ENCODE peak calls at places on chromosome 9, in five cellular contexts. One of them, this sample, is unnamed.

GRCh38 chr9:136056546-136057235 is 38.4 kb downstream of the NACC2 start:
- DNase-seq in RWPE1: no peak
- DNase-seq in adrenal gland: no peak
- DNase-seq in keratinocyte: no peak
- DNase-seq in effector memory CD4-positive, alpha-beta T cell: no peak
- DNase-seq in this sample: no peak

GRCh38 chr9:4315582-4316215 is 15.8 kb upstream of the GLIS3 start:
- DNase-seq in keratinocyte: no peak
- DNase-seq in RWPE1: peak
- DNase-seq in adrenal gland: peak
- DNase-seq in effector memory CD4-positive, alpha-beta T cell: peak
- DNase-seq in this sample: no peak

GRCh38 chr9:107137495-107138202 is 145.4 kb upstream of the RAD23B start:
- DNase-seq in RWPE1: peak
- DNase-seq in keratinocyte: no peak
- DNase-seq in effector memory CD4-positive, alpha-beta T cell: no peak
- DNase-seq in adrenal gland: no peak
- DNase-seq in this sample: no peak

GRCh38 chr9:88313364-88314220 is 74.7 kb upstream of the SPIN1 start:
- DNase-seq in effector memory CD4-positive, alpha-beta T cell: no peak
- DNase-seq in adrenal gland: no peak
- DNase-seq in keratinocyte: no peak
- DNase-seq in RWPE1: no peak
- DNase-seq in this sample: no peak

GRCh38 chr9:110502842-110503241 is 76.7 kb downstream of the SVEP1 start:
- DNase-seq in RWPE1: peak
- DNase-seq in keratinocyte: no peak
- DNase-seq in adrenal gland: no peak
- DNase-seq in effector memory CD4-positive, alpha-beta T cell: no peak
- DNase-seq in this sample: no peak

GRCh38 chr9:12956261-12956660 is 181.4 kb downstream of the LURAP1L start:
- DNase-seq in RWPE1: no peak
- DNase-seq in adrenal gland: no peak
- DNase-seq in effector memory CD4-positive, alpha-beta T cell: no peak
- DNase-seq in keratinocyte: no peak
- DNase-seq in this sample: no peak

GRCh38 chr9:117487555-117488175 is 72.8 kb upstream of the ASTN2 start:
- DNase-seq in keratinocyte: peak
- DNase-seq in RWPE1: peak
- DNase-seq in effector memory CD4-positive, alpha-beta T cell: no peak
- DNase-seq in adrenal gland: peak
- DNase-seq in this sample: peak

GRCh38 chr9:102087141-102087540 is 348.7 kb upstream of the GRIN3A start:
- DNase-seq in adrenal gland: no peak
- DNase-seq in effector memory CD4-positive, alpha-beta T cell: no peak
- DNase-seq in keratinocyte: no peak
- DNase-seq in RWPE1: no peak
- DNase-seq in this sample: no peak

GRCh38 chr9:78296893-78297671 is at the start of gene PSAT1:
- DNase-seq in effector memory CD4-positive, alpha-beta T cell: peak
- DNase-seq in adrenal gland: peak
- DNase-seq in RWPE1: peak
- DNase-seq in keratinocyte: peak
- DNase-seq in this sample: peak

GRCh38 chr9:6884960-6885359 is 127.2 kb downstream of the KDM4C start:
- DNase-seq in adrenal gland: no peak
- DNase-seq in keratinocyte: no peak
- DNase-seq in RWPE1: no peak
- DNase-seq in effector memory CD4-positive, alpha-beta T cell: no peak
- DNase-seq in this sample: no peak

GRCh38 chr9:133227242-133227860 is 18.3 kb upstream of the OBP2B start:
- DNase-seq in RWPE1: no peak
- DNase-seq in keratinocyte: no peak
- DNase-seq in adrenal gland: no peak
- DNase-seq in effector memory CD4-positive, alpha-beta T cell: no peak
- DNase-seq in this sample: no peak

DNA sequence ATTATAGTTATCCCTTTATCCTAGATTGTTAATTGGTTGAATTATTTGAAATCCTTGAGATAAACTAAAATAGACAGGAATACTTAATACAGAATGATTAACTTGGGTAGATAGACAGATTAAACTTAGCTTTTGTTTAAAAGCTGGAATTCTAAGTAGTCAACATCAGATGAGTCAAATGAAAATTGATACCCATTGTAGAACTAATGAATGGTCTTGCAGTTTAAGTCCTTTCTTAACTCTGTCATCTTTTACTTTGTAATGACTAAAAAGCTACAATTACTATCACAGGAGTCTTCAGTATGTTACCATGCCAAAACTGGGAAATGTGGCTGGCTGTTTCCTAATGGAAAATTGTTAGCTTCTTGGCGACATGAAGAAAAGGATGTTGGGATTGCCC is 20.3 kb upstream of the ANXA1 start:
- DNase-seq in effector memory CD4-positive, alpha-beta T cell: no peak
- DNase-seq in keratinocyte: no peak
- DNase-seq in RWPE1: no peak
- DNase-seq in adrenal gland: no peak
- DNase-seq in this sample: no peak
- H3K27ac ChIP-seq in effector memory CD4-positive, alpha-beta T cell: peak
- H3K27ac ChIP-seq in keratinocyte: peak
- H3K27ac ChIP-seq in RWPE1: no peak
- H3K27ac ChIP-seq in adrenal gland: peak
- H3K27ac ChIP-seq in this sample: peak

DNA sequence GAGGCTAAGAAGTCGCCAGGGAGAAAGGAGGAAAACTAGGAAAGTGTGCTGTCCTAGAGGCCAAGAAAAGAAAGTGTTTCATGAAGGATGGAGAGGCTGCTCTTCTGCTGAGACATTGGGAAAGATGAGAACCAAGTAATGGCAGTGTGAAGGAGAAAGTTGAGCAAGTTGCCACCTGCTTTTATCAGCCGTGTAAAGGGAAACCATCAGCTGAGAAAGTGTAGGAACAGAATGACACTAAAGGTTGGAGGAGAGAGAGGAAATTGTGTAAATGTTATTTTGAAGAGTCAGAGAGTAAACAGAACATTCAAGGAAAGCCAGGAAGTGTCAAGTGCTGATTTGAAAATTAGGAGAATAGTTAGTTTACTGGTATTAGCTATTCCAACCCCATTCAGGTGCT is 125.0 kb downstream of the CEMIP2 start:
- DNase-seq in effector memory CD4-positive, alpha-beta T cell: no peak
- DNase-seq in adrenal gland: no peak
- DNase-seq in keratinocyte: no peak
- DNase-seq in RWPE1: no peak
- DNase-seq in this sample: no peak
- H3K27ac ChIP-seq in effector memory CD4-positive, alpha-beta T cell: no peak
- H3K27ac ChIP-seq in adrenal gland: peak
- H3K27ac ChIP-seq in keratinocyte: no peak
- H3K27ac ChIP-seq in RWPE1: no peak
- H3K27ac ChIP-seq in this sample: no peak

GRCh38 chr9:2574215-2574614 is 47.4 kb upstream of the VLDLR start:
- DNase-seq in RWPE1: no peak
- DNase-seq in effector memory CD4-positive, alpha-beta T cell: no peak
- DNase-seq in keratinocyte: no peak
- DNase-seq in adrenal gland: no peak
- DNase-seq in this sample: no peak
- H3K27ac ChIP-seq in RWPE1: no peak
- H3K27ac ChIP-seq in effector memory CD4-positive, alpha-beta T cell: no peak
- H3K27ac ChIP-seq in keratinocyte: no peak
- H3K27ac ChIP-seq in adrenal gland: no peak
- H3K27ac ChIP-seq in this sample: no peak

GRCh38 chr9:128116104-128117083 is 11.1 kb downstream of the PTGES2 start:
- DNase-seq in effector memory CD4-positive, alpha-beta T cell: no peak
- DNase-seq in RWPE1: no peak
- DNase-seq in keratinocyte: no peak
- DNase-seq in adrenal gland: peak
- DNase-seq in this sample: no peak
- H3K27ac ChIP-seq in effector memory CD4-positive, alpha-beta T cell: no peak
- H3K27ac ChIP-seq in RWPE1: peak
- H3K27ac ChIP-seq in keratinocyte: no peak
- H3K27ac ChIP-seq in adrenal gland: no peak
- H3K27ac ChIP-seq in this sample: no peak

GRCh38 chr9:125407974-125408900 is 146.6 kb downstream of the GAPVD1 start:
- DNase-seq in effector memory CD4-positive, alpha-beta T cell: peak
- DNase-seq in keratinocyte: no peak
- DNase-seq in RWPE1: peak
- DNase-seq in adrenal gland: peak
- DNase-seq in this sample: no peak
- H3K27ac ChIP-seq in effector memory CD4-positive, alpha-beta T cell: no peak
- H3K27ac ChIP-seq in keratinocyte: no peak
- H3K27ac ChIP-seq in RWPE1: no peak
- H3K27ac ChIP-seq in adrenal gland: peak
- H3K27ac ChIP-seq in this sample: no peak

DNA sequence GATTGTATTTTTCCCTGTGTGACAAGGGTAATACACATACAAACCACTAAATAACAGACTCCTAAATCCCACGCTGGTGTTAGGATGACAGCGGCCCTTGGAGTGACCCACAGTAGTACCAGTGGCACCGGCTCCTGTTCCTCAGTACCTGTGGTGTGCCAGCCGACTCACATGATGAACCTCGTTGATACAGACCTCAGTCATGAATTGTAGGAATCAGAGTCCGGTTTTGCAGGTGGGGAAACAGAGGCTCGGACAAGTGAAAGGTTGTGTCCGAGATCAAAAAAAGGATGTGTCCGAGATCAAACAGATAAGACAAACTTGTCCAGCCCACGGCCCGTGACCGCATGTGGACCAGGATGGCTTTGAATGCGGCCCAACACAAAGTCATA is 78.0 kb downstream of the AMBP start:
- DNase-seq in adrenal gland: no peak
- DNase-seq in RWPE1: no peak
- DNase-seq in effector memory CD4-positive, alpha-beta T cell: no peak
- DNase-seq in keratinocyte: no peak
- DNase-seq in this sample: no peak
- H3K27ac ChIP-seq in adrenal gland: no peak
- H3K27ac ChIP-seq in RWPE1: no peak
- H3K27ac ChIP-seq in effector memory CD4-positive, alpha-beta T cell: no peak
- H3K27ac ChIP-seq in keratinocyte: no peak
- H3K27ac ChIP-seq in this sample: no peak

This sample was measured in epithelial cell of prostate.